ENCODE peak calls at places on chromosomes 12 and 14, in five cellular contexts. One of them, this sample, is unnamed.

GRCh38 chr12:132596016-132596415 is 14.4 kb downstream of the LRCOL1 start:
- DNase-seq in AG09309: no peak
- DNase-seq in posterior cingulate gyrus: no peak
- DNase-seq in esophagus squamous epithelium: no peak
- DNase-seq in Karpas-422: no peak
- DNase-seq in this sample: no peak

GRCh38 chr12:127411141-127411915 is 855.6 kb upstream of the TMEM132C start:
- DNase-seq in posterior cingulate gyrus: no peak
- DNase-seq in Karpas-422: no peak
- DNase-seq in AG09309: no peak
- DNase-seq in esophagus squamous epithelium: no peak
- DNase-seq in this sample: no peak

GRCh38 chr12:46522141-46522540 is 149.6 kb upstream of the SLC38A2 start:
- DNase-seq in posterior cingulate gyrus: no peak
- DNase-seq in esophagus squamous epithelium: no peak
- DNase-seq in Karpas-422: no peak
- DNase-seq in AG09309: no peak
- DNase-seq in this sample: no peak

GRCh38 chr12:53195516-53196420 is 11.3 kb downstream of the ITGB7 start:
- DNase-seq in esophagus squamous epithelium: no peak
- DNase-seq in Karpas-422: no peak
- DNase-seq in posterior cingulate gyrus: no peak
- DNase-seq in AG09309: no peak
- DNase-seq in this sample: no peak

GRCh38 chr14:64201931-64202330 is 92.2 kb downstream of the ESR2 start:
- DNase-seq in posterior cingulate gyrus: no peak
- DNase-seq in esophagus squamous epithelium: no peak
- DNase-seq in Karpas-422: no peak
- DNase-seq in AG09309: no peak
- DNase-seq in this sample: no peak

GRCh38 chr14:22892488-22892887 is 9.5 kb downstream of the REM2 start:
- DNase-seq in Karpas-422: no peak
- DNase-seq in posterior cingulate gyrus: no peak
- DNase-seq in esophagus squamous epithelium: no peak
- DNase-seq in AG09309: no peak
- DNase-seq in this sample: no peak

GRCh38 chr12:40515041-40515825 is 177.0 kb upstream of the CNTN1 start:
- DNase-seq in esophagus squamous epithelium: no peak
- DNase-seq in posterior cingulate gyrus: no peak
- DNase-seq in Karpas-422: no peak
- DNase-seq in AG09309: no peak
- DNase-seq in this sample: no peak

GRCh38 chr12:109983432-109984142 is 12.6 kb downstream of the GIT2 start:
- DNase-seq in AG09309: no peak
- DNase-seq in Karpas-422: no peak
- DNase-seq in esophagus squamous epithelium: no peak
- DNase-seq in posterior cingulate gyrus: no peak
- DNase-seq in this sample: no peak

GRCh38 chr12:27083861-27084271 is 1.5 kb upstream of the C12orf71 start:
- DNase-seq in AG09309: peak; percentile 14
- DNase-seq in esophagus squamous epithelium: no peak
- DNase-seq in Karpas-422: no peak
- DNase-seq in posterior cingulate gyrus: peak; percentile 75
- DNase-seq in this sample: peak; percentile 45

GRCh38 chr14:32028599-32028998 is 48.5 kb upstream of the ARHGAP5 start:
- DNase-seq in esophagus squamous epithelium: no peak
- DNase-seq in posterior cingulate gyrus: no peak
- DNase-seq in AG09309: no peak
- DNase-seq in Karpas-422: peak; percentile 66
- DNase-seq in this sample: no peak

GRCh38 chr14:100134591-100134990 is 24.9 kb downstream of the DEGS2 start:
- DNase-seq in Karpas-422: no peak
- DNase-seq in esophagus squamous epithelium: no peak
- DNase-seq in AG09309: no peak
- DNase-seq in posterior cingulate gyrus: no peak
- DNase-seq in this sample: no peak

GRCh38 chr14:101467181-101467926 is 93.9 kb upstream of the DIO3 start:
- DNase-seq in Karpas-422: no peak
- DNase-seq in posterior cingulate gyrus: no peak
- DNase-seq in esophagus squamous epithelium: no peak
- DNase-seq in AG09309: no peak
- DNase-seq in this sample: no peak

GRCh38 chr12:117594481-117594880 is 233.1 kb upstream of the NOS1 start:
- DNase-seq in Karpas-422: no peak
- DNase-seq in esophagus squamous epithelium: no peak
- DNase-seq in AG09309: no peak
- DNase-seq in posterior cingulate gyrus: no peak
- DNase-seq in this sample: no peak

GRCh38 chr14:24337824-24338175 is 2.0 kb downstream of the RIPK3 start:
- DNase-seq in posterior cingulate gyrus: no peak
- DNase-seq in Karpas-422: no peak
- DNase-seq in esophagus squamous epithelium: no peak
- DNase-seq in AG09309: no peak
- DNase-seq in this sample: no peak

GRCh38 chr14:63174760-63175191 is 29.5 kb upstream of the RHOJ start:
- DNase-seq in esophagus squamous epithelium: no peak
- DNase-seq in Karpas-422: peak; percentile 79
- DNase-seq in AG09309: no peak
- DNase-seq in posterior cingulate gyrus: no peak
- DNase-seq in this sample: no peak

GRCh38 chr12:6828671-6829531 is 694 bp downstream of the P3H3 start:
- DNase-seq in AG09309: no peak
- DNase-seq in esophagus squamous epithelium: no peak
- DNase-seq in Karpas-422: peak; percentile 72
- DNase-seq in posterior cingulate gyrus: peak; percentile 71
- DNase-seq in this sample: no peak

GRCh38 chr12:106197906-106198623 is 49.8 kb downstream of the CKAP4 start:
- DNase-seq in Karpas-422: no peak
- DNase-seq in posterior cingulate gyrus: no peak
- DNase-seq in esophagus squamous epithelium: no peak
- DNase-seq in AG09309: peak; percentile 54
- DNase-seq in this sample: no peak

GRCh38 chr14:99198746-99199145 is 73.3 kb downstream of the BCL11B start:
- DNase-seq in esophagus squamous epithelium: no peak
- DNase-seq in posterior cingulate gyrus: no peak
- DNase-seq in Karpas-422: no peak
- DNase-seq in AG09309: no peak
- DNase-seq in this sample: no peak

GRCh38 chr14:88191605-88192004 is 131.5 kb downstream of the KCNK10 start:
- DNase-seq in posterior cingulate gyrus: no peak
- DNase-seq in esophagus squamous epithelium: no peak
- DNase-seq in Karpas-422: no peak
- DNase-seq in AG09309: no peak
- DNase-seq in this sample: no peak

GRCh38 chr12:95571369-95571768 is 20.1 kb upstream of the USP44 start:
- DNase-seq in AG09309: no peak
- DNase-seq in Karpas-422: no peak
- DNase-seq in posterior cingulate gyrus: no peak
- DNase-seq in esophagus squamous epithelium: no peak
- DNase-seq in this sample: no peak

GRCh38 chr12:110246690-110247339 is 34.2 kb upstream of the ATP2A2 start:
- DNase-seq in posterior cingulate gyrus: no peak
- DNase-seq in Karpas-422: no peak
- DNase-seq in esophagus squamous epithelium: no peak
- DNase-seq in AG09309: no peak
- DNase-seq in this sample: no peak

GRCh38 chr12:43921666-43922337 is 85.9 kb downstream of the TMEM117 start:
- DNase-seq in AG09309: no peak
- DNase-seq in posterior cingulate gyrus: no peak
- DNase-seq in esophagus squamous epithelium: no peak
- DNase-seq in Karpas-422: no peak
- DNase-seq in this sample: no peak

This sample was measured in occipital lobe.